ENCODE peak calls at places on chromosomes 2 and 18, in four cellular contexts. R is colonic mucosa, F is upper lobe of left lung, H is tibial nerve. J is an unnamed sample.

GRCh38 chr2:71833272-71833671 is 314.4 kb downstream of the CYP26B1 start:
- DNase-seq in R (no peak), F (no peak), H (no peak), J (no peak)

GRCh38 chr18:61400016-61400630 is 66.9 kb downstream of the CDH20 start:
- DNase-seq in R (no peak), F (no peak), H (no peak), J (no peak)

GRCh38 chr2:157250836-157251235 is 6.7 kb upstream of the GALNT5 start:
- DNase-seq in R (peak; percentile 64), F (no peak), H (no peak), J (no peak)

GRCh38 chr2:147327636-147328035 is 517.2 kb upstream of the ACVR2A start:
- DNase-seq in R (no peak), F (no peak), H (no peak), J (no peak)

GRCh38 chr2:229431331-229431954 is 160.4 kb upstream of the PID1 start:
- DNase-seq in R (no peak), F (no peak), H (no peak), J (no peak)

GRCh38 chr2:55311444-55311870 is 42.4 kb upstream of the MTIF2 start:
- DNase-seq in R (no peak), F (no peak), H (no peak), J (no peak)

GRCh38 chr2:27273123-27273522 is 2.1 kb upstream of the DNAJC5G start:
- DNase-seq in R (no peak), F (peak; percentile 35), H (no peak), J (no peak)

GRCh38 chr18:79217979-79218604 is 148.9 kb downstream of the ATP9B start:
- DNase-seq in R (no peak), F (no peak), H (no peak), J (no peak)

GRCh38 chr2:191360918-191361317 is 115.7 kb downstream of the MYO1B start:
- DNase-seq in R (no peak), F (no peak), H (no peak), J (no peak)

GRCh38 chr2:221337957-221338685 is 234.0 kb downstream of the EPHA4 start:
- DNase-seq in R (no peak), F (no peak), H (no peak), J (no peak)

GRCh38 chr18:23587220-23587642 is 925 bp upstream of the NPC1 start:
- DNase-seq in R (peak; percentile 23), F (no peak), H (no peak), J (no peak)

GRCh38 chr18:52953435-52953834 is 613.4 kb downstream of the DCC start:
- DNase-seq in R (no peak), F (no peak), H (no peak), J (no peak)

GRCh38 chr18:13793819-13794218 is 30.1 kb upstream of the MC5R start:
- DNase-seq in R (no peak), F (no peak), H (no peak), J (no peak)

GRCh38 chr2:40554665-40555294 is 102.9 kb upstream of the SLC8A1 start:
- DNase-seq in R (peak; percentile 73), F (peak; percentile 64), H (peak; percentile 78), J (peak; percentile 28)

GRCh38 chr2:16260041-16260440 is 319.7 kb downstream of the MYCN start:
- DNase-seq in R (no peak), F (no peak), H (no peak), J (no peak)

GRCh38 chr2:212548459-212548815 is 9.8 kb upstream of the ERBB4 start:
- DNase-seq in R (no peak), F (no peak), H (no peak), J (no peak)

GRCh38 chr18:38174173-38174572 is 608.6 kb upstream of the CELF4 start:
- DNase-seq in R (no peak), F (no peak), H (no peak), J (no peak)

GRCh38 chr2:112884869-112885502 is 26.0 kb upstream of the IL37 start:
- DNase-seq in R (peak; percentile 86), F (peak; percentile 55), H (no peak), J (peak; percentile 24)

GRCh38 chr2:200252661-200253067 is 53.8 kb upstream of the SPATS2L start:
- DNase-seq in R (no peak), F (no peak), H (no peak), J (no peak)

GRCh38 chr2:152715854-152716428 is 1.3 kb downstream of the PRPF40A start:
- DNase-seq in R (no peak), F (no peak), H (no peak), J (peak; percentile 18)

GRCh38 chr18:75502286-75502685 is 74.8 kb upstream of the SMIM21 start:
- DNase-seq in R (no peak), F (no peak), H (no peak), J (no peak)

GRCh38 chr2:58432491-58433166 is 191.5 kb upstream of the FANCL start:
- DNase-seq in R (peak; percentile 39), F (no peak), H (no peak), J (no peak)

GRCh38 chr2:45941758-45942738 is 290.6 kb downstream of the PRKCE start:
- DNase-seq in R (no peak), F (no peak), H (no peak), J (no peak)

GRCh38 chr18:73199151-73199550 is 331.4 kb upstream of the NETO1 start:
- DNase-seq in R (no peak), F (no peak), H (no peak), J (no peak)

DNA sequence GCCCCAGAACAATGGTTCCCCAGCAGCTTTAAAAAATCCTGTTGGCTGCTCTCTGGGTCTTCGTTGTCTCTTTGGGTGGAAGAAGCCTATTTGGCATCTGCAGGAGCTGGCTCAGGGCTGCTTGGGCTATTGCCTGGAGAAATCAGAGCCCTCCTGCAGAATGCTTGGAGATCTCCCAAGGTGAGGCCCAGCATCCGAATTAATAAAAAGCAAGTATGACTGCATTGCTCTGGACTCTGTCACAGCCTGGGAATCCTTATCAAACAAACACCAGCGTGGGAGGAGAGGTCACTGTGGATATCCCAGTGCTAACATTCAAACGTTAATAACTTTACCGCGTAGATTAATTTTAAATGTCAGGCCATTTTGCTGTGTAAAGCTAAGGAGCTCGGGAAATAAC is 62.2 kb upstream of the KLHL29 start:
- DNase-seq in R (no peak), F (no peak), H (no peak), J (no peak)
- TF ChIP-seq CTCF in R (no peak), F (no peak), H (no peak), J (no peak)

GRCh38 chr18:28013064-28013463 is 163.9 kb downstream of the CDH2 start:
- DNase-seq in R (no peak), F (no peak), H (no peak), J (no peak)
- TF ChIP-seq CTCF in R (no peak), F (no peak), H (no peak), J (peak; percentile 47)

GRCh38 chr2:231928901-231929725 is 2.9 kb upstream of the NPPC start:
- DNase-seq in R (no peak), F (peak; percentile 4), H (no peak), J (no peak)
- TF ChIP-seq CTCF in R (no peak), F (no peak), H (no peak), J (no peak)

DNA sequence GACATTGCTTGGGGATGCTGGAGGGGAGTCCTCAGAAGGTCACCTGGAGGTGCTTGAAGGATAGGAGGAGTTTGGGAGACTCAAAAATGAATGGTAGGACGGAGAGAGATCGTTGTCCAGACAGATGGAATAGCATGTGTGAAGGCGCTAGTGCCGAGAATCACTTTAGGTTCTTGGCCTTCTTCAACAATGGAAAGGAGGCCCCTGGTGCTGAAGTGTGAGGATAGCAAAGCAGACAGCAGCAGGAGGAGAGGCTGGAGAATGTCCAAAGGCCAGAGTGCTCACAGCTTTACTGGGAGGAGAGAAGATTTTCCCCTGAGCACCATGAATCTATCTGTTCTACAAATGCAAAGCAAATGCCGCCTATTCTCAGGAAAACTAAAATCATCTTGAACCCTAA is 456.3 kb downstream of the LPIN1 start:
- DNase-seq in R (no peak), F (no peak), H (no peak), J (no peak)
- TF ChIP-seq CTCF in R (no peak), F (no peak), H (no peak), J (no peak)

GRCh38 chr2:74572178-74572925 is 17.8 kb downstream of the DOK1 start:
- DNase-seq in R (no peak), F (no peak), H (no peak), J (no peak)
- TF ChIP-seq CTCF in R (no peak), F (no peak), H (no peak), J (no peak)

GRCh38 chr18:77749189-77749588 is 499.5 kb downstream of the GALR1 start:
- DNase-seq in R (no peak), F (no peak), H (no peak), J (no peak)
- TF ChIP-seq CTCF in R (peak; percentile 28), F (no peak), H (peak; percentile 29), J (peak; percentile 74)

GRCh38 chr2:110116033-110116710 is 550 bp upstream of the MALL start:
- DNase-seq in R (peak; percentile 63), F (peak; percentile 85), H (no peak), J (no peak)
- TF ChIP-seq CTCF in R (peak; percentile 31), F (peak; percentile 48), H (peak; percentile 46), J (peak; percentile 57)

GRCh38 chr2:11157296-11157695 is 2.0 kb downstream of the SLC66A3 start:
- DNase-seq in R (no peak), F (no peak), H (no peak), J (no peak)
- TF ChIP-seq CTCF in R (no peak), F (no peak), H (no peak), J (no peak)